ENCODE peak calls at places on chromosomes 4 and X, in nine cellular contexts. F is GM23248, N is HCT116, S is OCI-LY7, K is hepatocyte, T is neural progenitor cell, C is GM23338, Z is A549, I is fibroblast of lung. Y is an unnamed sample.

GRCh38 chr4:11565899-11566298 is 137.2 kb upstream of the HS3ST1 start:
- DNase-seq in N (no peak), K (no peak), C (no peak), I (no peak), T (no peak), Z (no peak), S (no peak), F (no peak), Y (no peak)

GRCh38 chr4:39530682-39531081 is 3.4 kb upstream of the UGDH start:
- DNase-seq in S (no peak), K (no peak), C (peak; percentile 30), T (no peak), F (no peak), N (no peak), Z (no peak), I (no peak), Y (no peak)

GRCh38 chr4:176601156-176601555 is 191.6 kb downstream of the VEGFC start:
- DNase-seq in N (no peak), Z (no peak), F (peak; percentile 14), T (no peak), I (no peak), C (no peak), S (no peak), K (no peak), Y (no peak)

GRCh38 chr4:20700007-20700761 is at the start of gene PACRGL:
- DNase-seq in T (peak; percentile 98), Z (peak; percentile 67), C (peak; percentile 98), K (peak; percentile 98), F (peak; percentile 99), I (peak; percentile 95), N (peak; percentile 88), S (peak; percentile 97), Y (peak; percentile 94)

GRCh38 chrX:6852869-6853268 is 294.6 kb upstream of the STS start:
- DNase-seq in F (no peak), C (no peak), K (peak; percentile 4), Z (no peak), T (no peak), I (no peak), N (no peak), S (peak; percentile 27), Y (peak; percentile 5)

GRCh38 chr4:124060261-124060918 is 652.1 kb downstream of the ANKRD50 start:
- DNase-seq in K (peak; percentile 8), C (peak; percentile 1), N (no peak), I (peak; percentile 50), T (no peak), Z (no peak), F (peak; percentile 43), S (peak; percentile 29), Y (peak; percentile 11)

GRCh38 chr4:132266374-132266773 is 882.7 kb upstream of the PCDH10 start:
- DNase-seq in K (no peak), I (no peak), N (no peak), S (peak; percentile 97), T (no peak), F (no peak), Z (no peak), C (no peak), Y (peak; percentile 72)

GRCh38 chrX:34770511-34770910 is 113.4 kb upstream of the TMEM47 start:
- DNase-seq in C (no peak), I (peak; percentile 3), K (no peak), S (no peak), N (no peak), F (peak; percentile 23), T (no peak), Z (no peak), Y (no peak)

GRCh38 chr4:103046416-103047290 is 27.1 kb upstream of the SLC9B1 start:
- DNase-seq in S (peak; percentile 72), K (peak; percentile 62), C (peak; percentile 84), Z (peak; percentile 21), N (peak; percentile 19), T (peak; percentile 71), I (peak; percentile 58), F (peak; percentile 60), Y (peak; percentile 42)

GRCh38 chrX:118534716-118535493 is 39.3 kb downstream of the DOCK11 start:
- DNase-seq in S (no peak), C (peak; percentile 31), I (no peak), T (peak; percentile 37), F (peak; percentile 20), N (no peak), K (no peak), Z (no peak), Y (no peak)

GRCh38 chr4:5477613-5478012 is 230.7 kb downstream of the EVC2 start:
- DNase-seq in N (no peak), S (no peak), K (no peak), I (no peak), T (no peak), F (no peak), C (no peak), Z (no peak), Y (no peak)

GRCh38 chrX:123860506-123860840 is 620 bp downstream of the XIAP start:
- DNase-seq in N (no peak), C (no peak), K (no peak), S (peak; percentile 52), F (no peak), Z (peak; percentile 36), T (no peak), I (peak; percentile 58), Y (no peak)

GRCh38 chrX:17361620-17362019 is 13.4 kb upstream of the NHS start:
- DNase-seq in C (peak; percentile 86), F (no peak), K (no peak), T (peak; percentile 26), N (no peak), Z (peak; percentile 21), I (no peak), S (peak; percentile 23), Y (peak; percentile 16)

GRCh38 chrX:68936608-68937007 is 107.8 kb downstream of the EFNB1 start:
- DNase-seq in S (no peak), I (peak; percentile 81), C (no peak), T (no peak), N (no peak), K (peak; percentile 44), Z (no peak), F (peak; percentile 92), Y (no peak)

GRCh38 chrX:47218280-47218919 is at the start of gene CDK16:
- DNase-seq in T (peak; percentile 89), S (peak; percentile 83), I (peak; percentile 82), N (peak; percentile 45), F (peak; percentile 78), C (peak; percentile 53), Z (peak; percentile 82), K (peak; percentile 91), Y (peak; percentile 80)
- H3K4me3 ChIP-seq in T (peak within 1 kb of the TSS; percentile 60), S (peak within 1 kb of the TSS; percentile 98), I (peak within 1 kb of the TSS; percentile 77), N (peak within 1 kb of the TSS; percentile 73), F (peak within 1 kb of the TSS; percentile 85), C (peak within 1 kb of the TSS; percentile 69), Z (peak within 1 kb of the TSS; percentile 100), K (peak within 1 kb of the TSS; percentile 56), Y (peak within 1 kb of the TSS; percentile 81)

GRCh38 chr4:119039779-119040178 is 95.9 kb upstream of the MYOZ2 start:
- DNase-seq in N (peak; percentile 16), Z (no peak), I (no peak), T (peak; percentile 77), S (peak; percentile 13), K (peak; percentile 40), C (peak; percentile 79), F (no peak), Y (no peak)

GRCh38 chr4:119038465-119038864 is 97.2 kb upstream of the MYOZ2 start:
- DNase-seq in T (no peak), I (peak; percentile 27), C (no peak), N (no peak), K (no peak), S (no peak), Z (no peak), F (peak; percentile 70), Y (no peak)

GRCh38 chr4:119040261-119040660 is 95.4 kb upstream of the MYOZ2 start:
- DNase-seq in T (no peak), C (no peak), F (peak; percentile 46), Z (no peak), I (no peak), K (no peak), N (no peak), S (no peak), Y (no peak)

GRCh38 chr4:119037709-119038463 is 97.7 kb upstream of the MYOZ2 start:
- DNase-seq in I (no peak), T (no peak), C (no peak), N (no peak), Z (no peak), F (peak; percentile 72), S (no peak), K (no peak), Y (no peak)

GRCh38 chr4:119039160-119039559 is 96.5 kb upstream of the MYOZ2 start:
- DNase-seq in K (no peak), Z (no peak), S (no peak), N (no peak), C (no peak), I (no peak), F (no peak), T (no peak), Y (no peak)
- H3K4me2 ChIP-seq in K (no peak overlapping the region), Z (no peak overlapping the region), S (no peak overlapping the region), N (no peak overlapping the region), C (peak overlapping the region; percentile 17), I (no peak overlapping the region), F (peak overlapping the region; percentile 30), T (no peak overlapping the region), Y (no peak overlapping the region)

GRCh38 chr4:78937837-78938236 is 1.4 kb downstream of the PAQR3 start:
- DNase-seq in K (no peak), F (peak; percentile 75), T (no peak), Z (no peak), N (no peak), S (no peak), I (no peak), C (no peak), Y (no peak)
- H3K4me3 ChIP-seq in K (no peak overlapping the region), F (peak overlapping the region; percentile 94), T (peak overlapping the region; percentile 79), Z (no peak overlapping the region), N (peak overlapping the region; percentile 87), S (peak overlapping the region; percentile 100), I (peak overlapping the region; percentile 72), C (peak overlapping the region; percentile 70), Y (peak overlapping the region; percentile 99)

GRCh38 chr4:173398251-173398650 is 665 bp downstream of the SCRG1 start:
- DNase-seq in T (no peak), S (no peak), N (no peak), I (peak; percentile 19), F (peak; percentile 5), Z (no peak), K (no peak), C (no peak), Y (no peak)
- H3K4me2 ChIP-seq in T (peak overlapping the region; percentile 60), S (no peak overlapping the region), N (no peak overlapping the region), I (no peak overlapping the region), F (no peak overlapping the region), Z (no peak overlapping the region), K (no peak overlapping the region), C (no peak overlapping the region), Y (no peak overlapping the region)

DNA sequence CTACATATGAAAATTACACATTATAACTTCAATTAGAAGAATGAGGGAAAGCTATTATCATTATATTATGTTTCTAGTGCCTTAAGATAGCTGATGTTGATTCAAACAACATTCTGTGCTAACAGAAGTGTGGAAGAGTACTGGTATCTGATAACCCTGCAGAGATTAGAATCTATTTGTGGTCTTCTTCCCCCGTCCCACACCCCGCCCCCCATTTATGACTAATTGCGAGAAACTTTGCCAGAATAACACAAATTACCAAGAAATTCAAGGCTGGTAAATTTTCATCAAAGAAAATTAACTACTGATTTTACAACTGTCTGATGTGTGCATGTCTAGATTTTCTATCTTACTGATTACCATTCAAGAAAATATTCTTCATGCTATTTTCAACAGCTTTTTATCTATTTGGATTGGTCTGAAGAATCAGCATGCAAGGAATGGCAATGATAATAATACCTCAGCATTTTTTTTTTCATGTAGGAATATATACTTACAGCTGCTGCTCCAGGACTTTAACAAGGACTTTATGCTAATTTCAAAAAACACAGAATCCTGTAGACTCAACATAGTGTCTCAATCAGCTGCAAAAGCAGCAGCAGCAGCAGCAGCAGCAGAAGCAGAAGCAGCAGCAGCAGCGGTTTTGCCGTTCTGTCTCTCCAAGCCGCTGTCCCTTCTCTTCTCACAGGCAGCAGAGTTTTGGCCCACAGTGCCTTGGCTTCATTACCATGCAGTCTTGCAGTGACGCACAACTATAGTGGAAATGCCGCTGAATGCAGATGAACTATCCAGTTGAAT is 126.7 kb downstream of the FRYL start:
- DNase-seq in C (peak; percentile 37), T (peak; percentile 20), N (no peak), Z (no peak), I (peak; percentile 80), S (no peak), K (peak; percentile 23), F (peak; percentile 73), Y (peak; percentile 67)
- H3K4me3 ChIP-seq in C (no peak overlapping the region), T (no peak overlapping the region), N (no peak overlapping the region), Z (no peak overlapping the region), I (peak overlapping the region; percentile 28), S (no peak overlapping the region), K (no peak overlapping the region), F (peak overlapping the region; percentile 4), Y (no peak overlapping the region)